ENCODE peak calls at places on chromosomes 5 and 9, in six cellular contexts. Y is heart left ventricle, S is pancreas, D is SK-N-MC, B is tibial nerve, W is HL-60. L is an unnamed sample.

GRCh38 chr5:44389410-44389879 is at the start of gene FGF10:
- DNase-seq in Y (peak), S (peak), D (no peak), B (no peak), W (no peak), L (peak)

GRCh38 chr9:105046907-105047651 is 119.1 kb upstream of the ABCA1 start:
- DNase-seq in Y (no peak), S (no peak), D (peak), B (no peak), W (no peak), L (no peak)

GRCh38 chr5:33118761-33119415 is 321.9 kb upstream of the TARS1 start:
- DNase-seq in Y (no peak), S (no peak), D (no peak), B (no peak), W (no peak), L (no peak)

GRCh38 chr9:137303893-137304382 is 1.9 kb upstream of the NRARP start:
- DNase-seq in Y (peak), S (peak), D (no peak), B (no peak), W (no peak), L (no peak)

GRCh38 chr9:8895498-8896224 is 1096.1 kb upstream of the DMAC1 start:
- DNase-seq in Y (no peak), S (no peak), D (peak), B (no peak), W (no peak), L (no peak)

GRCh38 chr9:86491634-86492266 is 137.5 kb upstream of the TUT7 start:
- DNase-seq in Y (no peak), S (no peak), D (no peak), B (no peak), W (no peak), L (no peak)

GRCh38 chr5:149500922-149501582 is 50.2 kb downstream of the CSNK1A1 start:
- DNase-seq in Y (no peak), S (no peak), D (no peak), B (no peak), W (no peak), L (no peak)

GRCh38 chr5:80963966-80964481 is 3.9 kb downstream of the RASGRF2 start:
- DNase-seq in Y (no peak), S (no peak), D (no peak), B (no peak), W (no peak), L (no peak)

GRCh38 chr9:136255166-136255538 is 9.5 kb upstream of the QSOX2 start:
- DNase-seq in Y (no peak), S (no peak), D (no peak), B (no peak), W (no peak), L (no peak)

GRCh38 chr5:134510970-134511795 is 14.3 kb upstream of the JADE2 start:
- DNase-seq in Y (no peak), S (peak), D (no peak), B (no peak), W (no peak), L (peak)

GRCh38 chr9:89483592-89484474 is 14.1 kb downstream of the SEMA4D start:
- DNase-seq in Y (no peak), S (no peak), D (no peak), B (no peak), W (no peak), L (no peak)

GRCh38 chr5:96761618-96762017 is 46.1 kb downstream of the ERAP1 start:
- DNase-seq in Y (no peak), S (no peak), D (no peak), B (no peak), W (no peak), L (no peak)

GRCh38 chr9:89149726-89150125 is 28.9 kb downstream of the SHC3 start:
- DNase-seq in Y (no peak), S (no peak), D (no peak), B (no peak), W (no peak), L (no peak)

GRCh38 chr9:129609486-129610192 is 11.3 kb downstream of the C9orf50 start:
- DNase-seq in Y (no peak), S (no peak), D (no peak), B (no peak), W (no peak), L (no peak)

GRCh38 chr5:122738088-122738487 is 36.8 kb upstream of the SNX2 start:
- DNase-seq in Y (no peak), S (no peak), D (no peak), B (no peak), W (no peak), L (no peak)

GRCh38 chr9:91182429-91182828 is 179.3 kb downstream of the AUH start:
- DNase-seq in Y (no peak), S (no peak), D (no peak), B (no peak), W (peak), L (no peak)

GRCh38 chr5:97458851-97459250 is 275.8 kb upstream of the RIOK2 start:
- DNase-seq in Y (no peak), S (no peak), D (no peak), B (no peak), W (no peak), L (no peak)

GRCh38 chr9:95204710-95205109 is 112.8 kb downstream of the FANCC start:
- DNase-seq in Y (no peak), S (no peak), D (no peak), B (no peak), W (no peak), L (no peak)

GRCh38 chr5:108818613-108819272 is 71.0 kb downstream of the FER start:
- DNase-seq in Y (no peak), S (no peak), D (no peak), B (no peak), W (no peak), L (no peak)

DNA sequence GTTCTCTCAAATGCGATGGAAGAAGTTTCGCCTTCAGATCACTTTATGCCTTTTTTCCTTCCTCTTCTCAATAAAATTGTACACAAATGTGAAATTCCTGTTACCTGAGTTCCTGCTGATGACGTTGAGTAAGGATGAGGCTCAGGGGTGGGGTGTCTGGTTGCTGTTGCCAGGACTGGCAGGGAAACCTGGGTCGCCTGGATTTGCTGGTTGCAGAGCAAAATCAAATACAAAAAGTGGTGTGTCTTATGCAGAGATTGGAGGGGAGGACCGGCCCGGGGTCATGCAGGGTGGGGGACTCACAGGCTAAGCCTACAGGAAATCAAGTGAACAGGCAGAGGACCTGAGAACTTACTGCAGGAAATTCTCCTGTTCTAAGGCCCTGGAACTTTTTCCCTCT is 39.2 kb downstream of the ANXA2R start:
- DNase-seq in Y (no peak), S (no peak), D (no peak), B (no peak), W (no peak), L (no peak)
- H3K4me3 ChIP-seq in Y (no peak), S (peak), D (no peak), B (no peak), W (no peak), L (peak)

GRCh38 chr5:38598296-38598993 is 42.0 kb upstream of the LIFR start:
- DNase-seq in Y (no peak), S (no peak), D (no peak), B (no peak), W (no peak), L (no peak)

GRCh38 chr5:38601133-38601842 is 44.8 kb upstream of the LIFR start:
- DNase-seq in Y (no peak), S (no peak), D (no peak), B (no peak), W (no peak), L (no peak)

GRCh38 chr5:38601843-38602424 is 45.5 kb upstream of the LIFR start:
- DNase-seq in Y (no peak), S (no peak), D (no peak), B (no peak), W (no peak), L (no peak)

GRCh38 chr5:38598994-38599611 is 42.7 kb upstream of the LIFR start:
- DNase-seq in Y (no peak), S (no peak), D (no peak), B (no peak), W (no peak), L (no peak)

DNA sequence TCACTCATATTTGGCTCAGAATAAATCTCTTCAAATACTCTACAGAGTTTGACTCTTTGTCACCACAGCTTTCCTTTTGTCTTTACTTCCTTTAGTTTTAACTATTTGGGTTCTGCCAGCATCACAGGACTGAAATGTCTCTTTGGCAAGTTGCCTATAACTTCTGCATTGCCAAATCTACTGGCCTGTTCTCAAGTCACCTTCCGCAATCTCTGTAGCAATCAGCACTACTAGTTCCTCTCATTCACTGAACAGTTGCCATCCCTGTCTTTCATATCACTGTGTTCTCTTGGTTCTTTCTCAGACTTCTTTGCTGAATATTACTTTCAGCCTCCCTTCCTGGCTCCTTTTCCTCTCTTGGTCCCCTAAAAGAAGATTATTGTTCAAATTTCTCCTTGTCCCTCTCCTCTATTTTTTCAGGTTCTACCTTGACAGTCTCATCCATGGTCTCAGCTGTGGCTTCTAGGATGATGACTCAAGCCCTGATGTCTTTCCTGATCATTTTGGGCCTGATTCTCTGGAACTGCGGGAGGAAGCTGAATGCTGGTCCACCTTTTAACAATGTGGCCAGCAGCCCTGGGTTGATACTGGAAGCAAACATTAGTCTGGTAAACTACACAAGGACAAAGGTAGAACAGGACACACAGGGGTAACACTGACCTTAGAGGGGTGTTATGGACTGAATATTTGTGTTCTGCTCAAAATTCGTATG is 44.0 kb upstream of the LIFR start:
- DNase-seq in Y (no peak), S (no peak), D (no peak), B (no peak), W (peak), L (no peak)
- H3K27ac ChIP-seq in Y (peak), S (no peak), D (no peak), B (no peak), W (peak), L (no peak)

DNA sequence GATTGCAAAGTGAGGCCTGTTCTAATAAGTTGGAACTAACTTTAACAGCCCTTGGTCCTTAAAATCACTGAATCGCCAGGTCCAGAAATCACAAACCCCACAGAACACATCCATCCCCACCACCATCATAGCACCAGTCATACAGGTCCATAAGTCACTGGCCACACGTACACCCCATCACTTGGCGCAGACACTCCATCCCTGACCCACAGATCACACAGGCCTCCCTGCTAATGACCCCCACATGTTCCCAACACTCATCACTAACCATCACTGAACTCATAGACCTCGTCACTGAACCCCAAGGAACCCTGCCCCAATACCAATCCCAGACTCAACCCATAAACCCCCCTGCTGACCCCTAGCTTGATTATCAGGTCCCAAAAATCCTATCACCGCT is 41.2 kb upstream of the ZNF300 start:
- DNase-seq in Y (no peak), S (no peak), D (no peak), B (no peak), W (no peak), L (no peak)
- H3K4me3 ChIP-seq in Y (peak), S (peak), D (no peak), B (peak), W (no peak), L (peak)

GRCh38 chr5:132103969-132104391 is 30.4 kb downstream of the CSF2 start:
- DNase-seq in Y (no peak), S (no peak), D (no peak), B (no peak), W (no peak), L (no peak)

GRCh38 chr5:132103380-132103951 is 29.9 kb downstream of the CSF2 start:
- DNase-seq in Y (peak), S (peak), D (peak), B (peak), W (peak), L (peak)

GRCh38 chr5:132102101-132102701 is 28.6 kb downstream of the CSF2 start:
- DNase-seq in Y (no peak), S (no peak), D (no peak), B (no peak), W (no peak), L (no peak)

GRCh38 chr5:132101385-132101880 is 27.8 kb downstream of the CSF2 start:
- DNase-seq in Y (no peak), S (no peak), D (no peak), B (no peak), W (no peak), L (no peak)

GRCh38 chr5:132102944-132103343 is 29.4 kb downstream of the CSF2 start:
- DNase-seq in Y (no peak), S (no peak), D (no peak), B (no peak), W (no peak), L (no peak)
- H3K27ac ChIP-seq in Y (peak), S (peak), D (no peak), B (no peak), W (no peak), L (peak)

L was measured in breast epithelium.